ENCODE peak calls at places on chromosomes 7 and 10, in nine cellular contexts. A, B, E, H, R, V, K, I and T are unnamed samples.

GRCh38 chr7:40711706-40712105 is 576.9 kb downstream of the SUGCT start:
- DNase-seq in A (no peak), B (no peak), E (no peak), H (no peak), R (no peak), V (no peak), K (no peak), I (no peak), T (no peak)

GRCh38 chr10:126157127-126157526 is 231.2 kb downstream of the ADAM12 start:
- DNase-seq in A (no peak), B (no peak), E (no peak), H (no peak), R (no peak), V (no peak), K (no peak), I (no peak), T (no peak)

GRCh38 chr10:68194290-68194689 is 37.6 kb downstream of the ATOH7 start:
- DNase-seq in A (no peak), B (no peak), E (no peak), H (no peak), R (no peak), V (no peak), K (no peak), I (no peak), T (no peak)

GRCh38 chr10:11165591-11166543 is 148.2 kb downstream of the CELF2 start:
- DNase-seq in A (peak; percentile 69), B (peak; percentile 44), E (no peak), H (peak; percentile 17), R (peak; percentile 47), V (peak; percentile 53), K (peak; percentile 70), I (no peak), T (no peak)

GRCh38 chr10:83218205-83218604 is 921.1 kb upstream of the GHITM start:
- DNase-seq in A (no peak), B (no peak), E (no peak), H (no peak), R (no peak), V (no peak), K (no peak), I (no peak), T (no peak)

GRCh38 chr7:43465581-43466554 is 117.0 kb upstream of the STK17A start:
- DNase-seq in A (no peak), B (no peak), E (no peak), H (peak; percentile 23), R (no peak), V (peak; percentile 50), K (no peak), I (no peak), T (no peak)

GRCh38 chr10:63712717-63713115 is 191.5 kb downstream of the REEP3 start:
- DNase-seq in A (no peak), B (no peak), E (no peak), H (no peak), R (no peak), V (peak; percentile 57), K (no peak), I (no peak), T (no peak)

GRCh38 chr7:147053761-147054160 is 937.2 kb downstream of the CNTNAP2 start:
- DNase-seq in A (no peak), B (no peak), E (no peak), H (no peak), R (no peak), V (no peak), K (no peak), I (no peak), T (no peak)

GRCh38 chr10:131556061-131556896 is 244.8 kb upstream of the TCERG1L start:
- DNase-seq in A (no peak), B (no peak), E (no peak), H (no peak), R (no peak), V (no peak), K (no peak), I (no peak), T (no peak)

GRCh38 chr7:98515201-98515600 is 101.9 kb upstream of the NPTX2 start:
- DNase-seq in A (no peak), B (no peak), E (no peak), H (no peak), R (no peak), V (no peak), K (no peak), I (no peak), T (no peak)

GRCh38 chr7:108805808-108806397 is 236.2 kb downstream of the DNAJB9 start:
- DNase-seq in A (no peak), B (no peak), E (no peak), H (peak; percentile 11), R (no peak), V (peak; percentile 41), K (no peak), I (no peak), T (no peak)